ENCODE peak calls at places on chromosomes 6 and 20, in eight cellular contexts. Y, G, N, Z, F, P, L and C are unnamed samples. For H3K4me1, the result is how much of the 10 kb centered on the place peaks cover.

GRCh38 chr6:70310063-70310694 is 7.3 kb upstream of the COL9A1 start:
- DNase-seq in Z (no peak), N (peak), P (peak), Y (peak), G (no peak), L (peak), F (no peak), C (no peak)

GRCh38 chr6:150395388-150396009 is 26.7 kb downstream of the IYD start:
- DNase-seq in F (peak), Z (no peak), N (peak), L (peak), G (no peak), P (peak), Y (peak), C (no peak)

GRCh38 chr6:2970753-2971419 is 481 bp downstream of the SERPINB6 start:
- DNase-seq in P (peak), G (peak), Z (peak), L (peak), F (peak), Y (peak), N (peak), C (no peak)

GRCh38 chr6:149130093-149130872 is 187.2 kb upstream of the TAB2 start:
- DNase-seq in N (peak), Y (no peak), Z (no peak), F (no peak), L (no peak), P (no peak), G (no peak), C (no peak)

GRCh38 chr20:52972965-52973819 is 1.0 kb downstream of the TSHZ2 start:
- DNase-seq in G (peak), L (peak), P (peak), Z (peak), F (peak), Y (no peak), N (no peak), C (no peak)

GRCh38 chr6:111784423-111784822 is 88.8 kb downstream of the FYN start:
- DNase-seq in Z (no peak), N (no peak), G (no peak), L (no peak), F (no peak), Y (no peak), P (no peak), C (no peak)

GRCh38 chr20:10461495-10461894 is 26.4 kb downstream of the SLX4IP start:
- DNase-seq in G (no peak), Z (no peak), N (no peak), P (no peak), L (no peak), Y (no peak), F (no peak), C (no peak)

GRCh38 chr6:158475344-158476302 is 84.3 kb upstream of the TMEM181 start:
- DNase-seq in N (peak), G (no peak), Y (peak), Z (no peak), L (no peak), P (no peak), F (no peak), C (no peak)

GRCh38 chr6:7786206-7786605 is 60.3 kb downstream of the BMP6 start:
- DNase-seq in F (no peak), Z (no peak), G (no peak), N (peak), L (no peak), Y (no peak), P (no peak), C (no peak)

GRCh38 chr6:28583463-28583862 is 57.8 kb downstream of the GPX5 start:
- DNase-seq in P (no peak), Z (no peak), F (no peak), Y (no peak), G (no peak), L (no peak), N (no peak), C (no peak)

GRCh38 chr6:106927531-106928398 is 46.8 kb downstream of the CD24 start:
- DNase-seq in Y (peak), N (peak), F (peak), L (peak), P (no peak), G (no peak), Z (no peak), C (peak)

GRCh38 chr6:137191670-137192069 is 18.2 kb upstream of the IL22RA2 start:
- DNase-seq in P (no peak), Y (no peak), G (no peak), Z (no peak), L (no peak), N (no peak), F (no peak), C (no peak)

GRCh38 chr6:16698988-16699868 is 62.0 kb downstream of the ATXN1 start:
- DNase-seq in Z (no peak), G (no peak), L (no peak), N (peak), F (no peak), Y (peak), P (peak), C (no peak)

GRCh38 chr6:26388014-26388413 is 5.1 kb downstream of the BTN2A2 start:
- DNase-seq in G (no peak), Y (no peak), Z (no peak), P (no peak), F (no peak), N (no peak), L (peak), C (no peak)

GRCh38 chr6:26380256-26380655 is 2.7 kb upstream of the BTN2A2 start:
- DNase-seq in Y (no peak), N (no peak), F (no peak), Z (no peak), G (no peak), P (no peak), L (no peak), C (no peak)

GRCh38 chr6:26387565-26387964 is 4.7 kb downstream of the BTN2A2 start:
- DNase-seq in L (no peak), F (no peak), P (no peak), Y (no peak), Z (no peak), G (no peak), N (no peak), C (no peak)

GRCh38 chr6:26385734-26386125 is 2.8 kb downstream of the BTN2A2 start:
- DNase-seq in L (no peak), Z (no peak), P (no peak), F (no peak), Y (no peak), G (no peak), N (no peak), C (no peak)

GRCh38 chr6:26383624-26384417 is 913 bp downstream of the BTN2A2 start:
- DNase-seq in Y (peak), L (peak), P (no peak), Z (no peak), N (peak), F (peak), G (no peak), C (no peak)
- H3K4me1 ChIP-seq in Y (under half), L (under half), P (under half), Z (under half), N (under half), F (under half), G (under half), C (under half)

GRCh38 chr6:6590530-6590929 is 2.0 kb downstream of the LY86 start:
- DNase-seq in Y (no peak), F (no peak), Z (no peak), P (no peak), N (no peak), L (no peak), G (no peak), C (no peak)
- H3K4me1 ChIP-seq in Y (under half), F (under half), Z (under half), P (under half), N (under half), L (under half), G (under half), C (under half)

DNA sequence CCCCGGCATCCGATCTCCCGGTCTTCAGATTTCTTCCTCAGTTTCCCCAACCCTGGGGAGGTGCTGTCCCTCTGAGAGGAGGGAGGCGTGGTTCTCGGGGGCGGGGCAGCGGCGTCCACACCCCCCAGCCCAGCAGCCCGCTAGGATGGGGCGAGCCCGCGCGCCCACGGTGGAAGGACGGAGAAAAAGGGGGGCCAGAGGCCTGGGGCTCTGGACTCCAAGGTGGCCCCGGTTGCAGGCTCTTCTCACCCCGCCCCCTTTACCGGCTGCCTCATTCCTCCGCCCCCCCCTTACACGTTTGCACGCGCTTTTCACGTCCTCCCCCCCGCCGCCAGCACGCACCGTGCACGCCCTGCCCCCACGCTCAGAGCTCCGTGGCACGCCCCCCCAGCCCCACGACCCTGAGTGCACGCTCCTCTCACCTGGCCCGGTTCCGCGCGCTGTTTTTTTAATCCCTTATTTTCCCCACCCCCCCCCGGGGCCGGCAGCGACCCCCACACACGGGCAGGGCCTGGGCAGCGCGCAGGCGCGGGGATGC is 402 bp downstream of the ZBTB12 start:
- DNase-seq in L (peak), F (peak), P (peak), Y (peak), N (peak), Z (peak), G (peak), C (no peak)
- H3K4me1 ChIP-seq in L (under half), F (under half), P (under half), Y (under half), N (under half), Z (under half), G (under half), C (under half)

GRCh38 chr6:14720411-14721102 is 525.3 kb upstream of the JARID2 start:
- DNase-seq in Y (no peak), P (no peak), Z (no peak), L (no peak), N (no peak), G (no peak), F (no peak), C (no peak)
- H3K4me1 ChIP-seq in Y (under half), P (half or more), Z (under half), L (under half), N (under half), G (under half), F (under half), C (under half)

GRCh38 chr20:1430004-1430451 is 36.6 kb downstream of the NSFL1C start:
- DNase-seq in L (no peak), Y (no peak), P (no peak), F (no peak), G (no peak), N (peak), Z (no peak), C (no peak)
- H3K4me1 ChIP-seq in L (under half), Y (under half), P (under half), F (under half), G (under half), N (under half), Z (under half), C (under half)

GRCh38 chr6:75735491-75736186 is 13.4 kb upstream of the MYO6 start:
- DNase-seq in N (peak), Y (peak), F (no peak), L (no peak), P (no peak), G (no peak), Z (no peak), C (no peak)
- H3K4me1 ChIP-seq in N (under half), Y (under half), F (under half), L (under half), P (under half), G (under half), Z (under half), C (under half)

DNA sequence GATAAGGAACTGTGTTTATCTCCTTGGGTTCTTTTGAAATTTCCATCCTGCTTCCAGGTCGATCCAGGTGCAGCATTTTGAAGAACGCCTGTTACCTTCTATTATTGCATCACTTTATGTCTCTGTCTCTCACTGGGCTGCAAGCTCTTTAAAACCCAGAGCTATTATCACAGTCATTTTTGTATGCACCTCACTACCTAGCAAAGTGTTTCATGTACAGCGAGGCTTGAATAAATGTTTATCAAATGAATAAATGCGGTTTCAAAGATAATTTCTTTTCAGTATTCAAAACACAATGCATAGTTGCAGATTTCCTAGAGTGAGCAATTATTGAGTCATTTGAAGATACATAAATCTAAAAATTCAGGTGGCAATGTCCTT is 34.2 kb downstream of the GFOD1 start:
- DNase-seq in Y (no peak), N (no peak), F (no peak), G (no peak), P (no peak), Z (no peak), L (no peak), C (no peak)
- H3K4me1 ChIP-seq in Y (under half), N (under half), F (under half), G (under half), P (under half), Z (under half), L (under half), C (under half)

GRCh38 chr20:25054995-25055629 is 2.8 kb downstream of the ACSS1 start:
- DNase-seq in Z (peak), P (no peak), N (peak), F (no peak), L (no peak), Y (no peak), G (no peak), C (no peak)
- H3K4me1 ChIP-seq in Z (half or more), P (half or more), N (under half), F (under half), L (under half), Y (under half), G (half or more), C (under half)

GRCh38 chr6:160353950-160354496 is 5.8 kb downstream of the SLC22A3 start:
- DNase-seq in Y (no peak), Z (no peak), L (no peak), P (no peak), F (no peak), N (no peak), G (no peak), C (no peak)
- H3K4me1 ChIP-seq in Y (under half), Z (under half), L (under half), P (under half), F (under half), N (under half), G (under half), C (under half)